ENCODE peak calls at places on chromosome 13, in six cellular contexts. Y is RKO; N is MCF 10A; W is HAP-1; I is activated CD4-positive, alpha-beta T cell treated with anti-CD3 and anti-CD28 coated beads for 36 hours; R is stimulated activated CD4-positive, alpha-beta T cell treated with anti-CD3 and anti-CD28 coated beads, Interleukin-2, amount 100 ng/mL, for 48 hours. V is an unnamed sample.

GRCh38 chr13:39016789-39017188 is 21.1 kb downstream of the PROSER1 start:
- DNase-seq in I (peak), W (peak), R (no peak), N (peak), Y (peak), V (peak)

GRCh38 chr13:50543767-50544166 is 299.7 kb downstream of the DLEU7 start:
- DNase-seq in N (peak), Y (no peak), W (peak), I (no peak), R (no peak), V (peak)

GRCh38 chr13:64877176-64877575 is 2353.0 kb downstream of the PCDH9 start:
- DNase-seq in N (no peak), R (no peak), Y (no peak), W (no peak), I (no peak), V (no peak)

GRCh38 chr13:37617162-37617561 is 18.6 kb upstream of the POSTN start:
- DNase-seq in W (no peak), I (no peak), N (peak), R (no peak), Y (no peak), V (peak)

GRCh38 chr13:97226788-97227627 is 4.9 kb downstream of the MBNL2 start:
- DNase-seq in I (peak), R (no peak), W (peak), Y (no peak), N (no peak), V (peak)

GRCh38 chr13:114067381-114067885 is 65.0 kb downstream of the RASA3 start:
- DNase-seq in N (peak), R (no peak), W (no peak), Y (peak), I (peak), V (no peak)

GRCh38 chr13:49669735-49670309 is 21.5 kb downstream of the EBPL start:
- DNase-seq in R (no peak), W (peak), I (peak), N (peak), Y (peak), V (peak)

GRCh38 chr13:109110159-109110558 is 480.7 kb downstream of the MYO16 start:
- DNase-seq in Y (no peak), R (no peak), W (no peak), I (no peak), N (no peak), V (no peak)

GRCh38 chr13:30927595-30927994 is 4.9 kb upstream of the TEX26 start:
- DNase-seq in Y (no peak), I (peak), R (no peak), N (peak), W (no peak), V (peak)

GRCh38 chr13:32264407-32264806 is 50.8 kb downstream of the ZAR1L start:
- DNase-seq in W (no peak), R (no peak), Y (no peak), I (no peak), N (peak), V (peak)

GRCh38 chr13:65551208-65551607 is 1678.9 kb downstream of the PCDH9 start:
- DNase-seq in N (no peak), I (no peak), W (no peak), R (no peak), Y (no peak), V (no peak)

GRCh38 chr13:99722419-99722818 is 221.1 kb downstream of the TM9SF2 start:
- DNase-seq in W (no peak), Y (no peak), R (no peak), N (no peak), I (no peak), V (no peak)

GRCh38 chr13:113411216-113412023 is 41.9 kb downstream of the ADPRHL1 start:
- DNase-seq in N (peak), Y (peak), W (no peak), R (no peak), I (no peak), V (peak)

GRCh38 chr13:93758575-93758974 is 532.0 kb downstream of the GPC6 start:
- DNase-seq in Y (peak), I (no peak), W (no peak), R (no peak), N (no peak), V (no peak)

GRCh38 chr13:19818223-19818842 is 35.6 kb upstream of the PSPC1 start:
- DNase-seq in I (peak), R (peak), Y (no peak), N (no peak), W (no peak), V (peak)

GRCh38 chr13:106917024-106917491 is 349.1 kb upstream of the ARGLU1 start:
- DNase-seq in N (no peak), I (no peak), Y (no peak), R (no peak), W (no peak), V (no peak)

GRCh38 chr13:42497798-42498197 is 76.2 kb upstream of the TNFSF11 start:
- DNase-seq in I (peak), N (peak), R (no peak), Y (peak), W (no peak), V (peak)

GRCh38 chr13:59103004-59103768 is 1060.5 kb downstream of the DIAPH3 start:
- DNase-seq in N (peak), R (no peak), Y (no peak), I (no peak), W (no peak), V (peak)

GRCh38 chr13:25860265-25860664 is 191.6 kb downstream of the SHISA2 start:
- DNase-seq in N (peak), Y (no peak), R (no peak), I (no peak), W (no peak), V (no peak)

GRCh38 chr13:98598043-98598442 is 21.1 kb upstream of the STK24 start:
- DNase-seq in I (no peak), R (no peak), Y (no peak), W (no peak), N (no peak), V (peak)

GRCh38 chr13:104823071-104823470 is 1712.4 kb downstream of the EFNB2 start:
- DNase-seq in N (no peak), I (no peak), W (no peak), Y (no peak), R (no peak), V (no peak)

GRCh38 chr13:34993470-34993869 is 51.4 kb downstream of the NBEA start:
- DNase-seq in Y (no peak), W (no peak), I (no peak), N (no peak), R (no peak), V (peak)

GRCh38 chr13:19959141-19959830 is 759 bp downstream of the ZMYM2 start:
- DNase-seq in Y (peak), N (peak), W (peak), I (peak), R (peak), V (peak)

GRCh38 chr13:74134777-74135305 is 637 bp upstream of the KLF12 start:
- DNase-seq in R (no peak), W (peak), I (peak), Y (no peak), N (peak), V (no peak)

GRCh38 chr13:21988624-21989023 is 317.8 kb downstream of the FGF9 start:
- DNase-seq in W (no peak), I (no peak), N (no peak), Y (no peak), R (no peak), V (no peak)